ENCODE peak calls at places on chromosomes 4 and X, in five cellular contexts. One of them, this sample, is unnamed.

GRCh38 chr4:42464550-42465124 is 67.3 kb downstream of the SHISA3 start:
- DNase-seq in A549: no peak
- DNase-seq in stomach: no peak
- DNase-seq in body of pancreas: no peak
- DNase-seq in heart left ventricle: no peak
- DNase-seq in this sample: no peak

GRCh38 chr4:55117511-55117910 is 7.9 kb downstream of the KDR start:
- DNase-seq in heart left ventricle: no peak
- DNase-seq in stomach: no peak
- DNase-seq in body of pancreas: no peak
- DNase-seq in A549: no peak
- DNase-seq in this sample: no peak

GRCh38 chr4:68466185-68466584 is 18.9 kb downstream of the TMPRSS11E start:
- DNase-seq in A549: peak
- DNase-seq in heart left ventricle: no peak
- DNase-seq in stomach: no peak
- DNase-seq in body of pancreas: no peak
- DNase-seq in this sample: peak

GRCh38 chr4:183095199-183095512 is 3.9 kb upstream of the WWC2 start:
- DNase-seq in A549: no peak
- DNase-seq in body of pancreas: no peak
- DNase-seq in heart left ventricle: no peak
- DNase-seq in stomach: no peak
- DNase-seq in this sample: no peak

GRCh38 chr4:186566068-186566467 is 10.7 kb upstream of the MTNR1A start:
- DNase-seq in body of pancreas: no peak
- DNase-seq in A549: no peak
- DNase-seq in heart left ventricle: no peak
- DNase-seq in stomach: no peak
- DNase-seq in this sample: no peak

GRCh38 chrX:123959281-123960063 is 2.0 kb upstream of the STAG2 start:
- DNase-seq in body of pancreas: peak
- DNase-seq in A549: peak
- DNase-seq in stomach: peak
- DNase-seq in heart left ventricle: peak
- DNase-seq in this sample: peak

GRCh38 chr4:8861576-8862279 is 9.9 kb downstream of the HMX1 start:
- DNase-seq in heart left ventricle: no peak
- DNase-seq in stomach: no peak
- DNase-seq in body of pancreas: no peak
- DNase-seq in A549: no peak
- DNase-seq in this sample: no peak

GRCh38 chrX:65587616-65588526 is 53.3 kb upstream of the LAS1L start:
- DNase-seq in body of pancreas: peak
- DNase-seq in stomach: peak
- DNase-seq in heart left ventricle: peak
- DNase-seq in A549: peak
- DNase-seq in this sample: peak

GRCh38 chrX:103607385-103608304 is at the start of gene TCEAL3:
- DNase-seq in A549: no peak
- DNase-seq in heart left ventricle: peak
- DNase-seq in stomach: peak
- DNase-seq in body of pancreas: peak
- DNase-seq in this sample: no peak

GRCh38 chr4:78864405-78865024 is 74.7 kb downstream of the PAQR3 start:
- DNase-seq in body of pancreas: peak
- DNase-seq in heart left ventricle: no peak
- DNase-seq in A549: peak
- DNase-seq in stomach: no peak
- DNase-seq in this sample: no peak

GRCh38 chr4:152778656-152779512 is 646 bp downstream of the TIGD4 start:
- DNase-seq in A549: peak
- DNase-seq in stomach: peak
- DNase-seq in body of pancreas: no peak
- DNase-seq in heart left ventricle: peak
- DNase-seq in this sample: peak

GRCh38 chr4:22483551-22483981 is 32.3 kb downstream of the ADGRA3 start:
- DNase-seq in heart left ventricle: no peak
- DNase-seq in A549: no peak
- DNase-seq in body of pancreas: no peak
- DNase-seq in stomach: no peak
- DNase-seq in this sample: no peak

GRCh38 chrX:32744906-32745305 is 466.4 kb downstream of the DMD start:
- DNase-seq in stomach: no peak
- DNase-seq in heart left ventricle: no peak
- DNase-seq in body of pancreas: no peak
- DNase-seq in A549: no peak
- DNase-seq in this sample: no peak

DNA sequence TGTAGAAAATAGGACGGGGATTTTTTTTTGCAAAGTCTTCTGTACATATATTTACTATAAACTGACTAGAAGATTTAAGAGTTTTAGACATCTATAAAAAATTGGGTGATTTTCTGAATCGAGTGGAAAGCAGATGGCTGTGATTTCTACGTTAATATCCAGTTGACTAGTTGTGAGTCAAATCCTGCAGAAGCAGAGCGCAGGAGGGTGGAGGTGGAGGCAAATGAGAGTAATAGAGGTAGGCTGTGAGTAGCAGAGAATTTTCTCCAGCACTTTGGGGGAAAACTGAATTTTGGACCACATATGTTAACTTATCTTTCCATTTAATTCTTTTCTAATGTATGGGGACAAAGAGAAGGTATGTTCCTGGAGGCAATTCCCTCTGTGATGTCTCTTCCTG is 82.1 kb upstream of the SOX3 start:
- DNase-seq in body of pancreas: no peak
- DNase-seq in stomach: no peak
- DNase-seq in A549: no peak
- DNase-seq in heart left ventricle: no peak
- DNase-seq in this sample: no peak
- TF ChIP-seq POLR2A in body of pancreas: no peak
- TF ChIP-seq POLR2A in stomach: no peak
- TF ChIP-seq POLR2A in A549: no peak
- TF ChIP-seq POLR2A in heart left ventricle: no peak
- TF ChIP-seq POLR2A in this sample: no peak

DNA sequence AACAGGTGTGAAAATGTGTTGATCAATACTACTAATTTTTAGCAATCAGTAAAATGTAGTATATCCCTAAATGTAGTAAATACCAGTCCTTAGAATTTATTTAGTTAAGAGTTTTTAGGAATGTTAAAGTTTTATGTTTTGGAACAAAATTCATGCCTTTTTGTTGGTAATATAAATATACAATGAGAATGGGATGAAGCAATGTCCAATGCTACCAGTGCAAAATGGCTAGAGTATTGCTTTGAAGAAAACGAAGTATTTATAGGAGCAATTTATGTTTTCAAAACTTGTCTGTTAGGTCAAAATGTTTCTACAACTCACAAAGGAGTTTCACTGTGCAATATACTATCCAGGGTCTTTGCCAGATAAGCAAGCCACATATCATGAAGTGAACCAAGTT is 851.5 kb downstream of the PCDH18 start:
- DNase-seq in stomach: no peak
- DNase-seq in heart left ventricle: no peak
- DNase-seq in A549: no peak
- DNase-seq in body of pancreas: no peak
- DNase-seq in this sample: no peak
- TF ChIP-seq POLR2A in stomach: no peak
- TF ChIP-seq POLR2A in heart left ventricle: no peak
- TF ChIP-seq POLR2A in A549: no peak
- TF ChIP-seq POLR2A in body of pancreas: no peak
- TF ChIP-seq POLR2A in this sample: no peak

DNA sequence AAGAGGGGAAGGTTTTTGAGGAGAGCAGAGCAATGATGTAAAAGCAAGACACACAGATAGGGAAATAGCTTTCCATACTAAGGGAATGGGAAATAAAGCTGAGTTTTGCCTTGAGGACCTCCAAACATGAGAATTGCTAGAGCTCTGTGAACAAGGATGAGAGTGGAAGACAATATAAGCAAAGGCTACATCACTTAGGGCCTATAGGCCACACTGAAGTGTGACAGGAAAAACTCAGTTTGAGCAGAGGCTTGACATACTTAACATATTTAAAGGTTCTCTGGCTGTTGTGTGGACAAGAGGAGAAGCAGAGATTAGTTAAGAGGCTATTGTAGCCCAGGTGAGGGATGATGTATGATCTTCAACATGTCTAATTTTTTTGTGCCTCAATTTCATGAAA is 5.3 kb upstream of the SRP72 start:
- DNase-seq in heart left ventricle: no peak
- DNase-seq in A549: no peak
- DNase-seq in body of pancreas: no peak
- DNase-seq in stomach: no peak
- DNase-seq in this sample: no peak
- TF ChIP-seq POLR2A in heart left ventricle: no peak
- TF ChIP-seq POLR2A in A549: no peak
- TF ChIP-seq POLR2A in body of pancreas: no peak
- TF ChIP-seq POLR2A in stomach: no peak
- TF ChIP-seq POLR2A in this sample: no peak

GRCh38 chrX:153971632-153972367 is at the start of gene HCFC1:
- DNase-seq in stomach: peak
- DNase-seq in heart left ventricle: peak
- DNase-seq in body of pancreas: peak
- DNase-seq in A549: peak
- DNase-seq in this sample: peak
- TF ChIP-seq POLR2A in stomach: no peak
- TF ChIP-seq POLR2A in heart left ventricle: peak
- TF ChIP-seq POLR2A in body of pancreas: peak
- TF ChIP-seq POLR2A in A549: peak
- TF ChIP-seq POLR2A in this sample: peak

DNA sequence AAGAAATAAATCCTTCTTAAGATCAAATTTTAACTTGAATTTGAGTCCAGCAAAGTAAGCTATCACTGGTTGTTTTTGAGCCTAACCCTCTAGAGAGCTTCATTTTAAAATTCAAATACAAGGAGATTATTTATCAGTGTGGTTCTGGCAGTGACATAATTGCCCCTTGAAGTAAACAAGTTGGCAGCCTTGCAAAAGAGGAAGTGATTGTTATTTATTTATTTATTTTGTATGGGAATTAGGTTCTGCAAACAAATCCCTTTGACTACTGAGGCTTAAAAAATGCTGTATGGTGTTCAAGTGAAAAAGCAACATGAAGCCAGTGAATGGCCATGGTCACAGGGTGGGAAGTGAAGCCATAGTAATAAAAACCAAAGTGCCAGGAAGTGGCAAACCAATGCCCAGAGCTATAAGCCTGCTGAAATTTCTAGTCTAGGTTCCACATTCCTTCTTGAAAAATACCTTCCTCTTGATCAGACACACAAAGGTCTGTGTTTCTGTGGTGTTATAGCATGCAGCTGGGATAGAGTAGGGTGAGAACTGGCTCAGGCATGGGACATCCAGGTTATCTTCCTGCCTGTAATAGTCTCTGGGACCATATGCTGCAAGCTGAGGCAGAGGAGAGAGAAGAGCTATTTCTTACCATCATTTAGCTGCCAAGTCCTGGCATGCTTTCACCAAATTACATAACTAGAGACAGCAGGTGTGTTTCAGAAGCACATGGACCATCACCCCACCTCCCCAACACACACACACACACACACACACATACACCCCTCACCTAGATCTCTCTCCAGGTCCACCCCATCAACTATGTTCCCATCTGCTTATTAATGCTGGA is 47.1 kb upstream of the TSPAN7 start:
- DNase-seq in body of pancreas: no peak
- DNase-seq in heart left ventricle: no peak
- DNase-seq in A549: no peak
- DNase-seq in stomach: no peak
- DNase-seq in this sample: no peak
- TF ChIP-seq POLR2A in body of pancreas: no peak
- TF ChIP-seq POLR2A in heart left ventricle: no peak
- TF ChIP-seq POLR2A in A549: no peak
- TF ChIP-seq POLR2A in stomach: no peak
- TF ChIP-seq POLR2A in this sample: no peak

DNA sequence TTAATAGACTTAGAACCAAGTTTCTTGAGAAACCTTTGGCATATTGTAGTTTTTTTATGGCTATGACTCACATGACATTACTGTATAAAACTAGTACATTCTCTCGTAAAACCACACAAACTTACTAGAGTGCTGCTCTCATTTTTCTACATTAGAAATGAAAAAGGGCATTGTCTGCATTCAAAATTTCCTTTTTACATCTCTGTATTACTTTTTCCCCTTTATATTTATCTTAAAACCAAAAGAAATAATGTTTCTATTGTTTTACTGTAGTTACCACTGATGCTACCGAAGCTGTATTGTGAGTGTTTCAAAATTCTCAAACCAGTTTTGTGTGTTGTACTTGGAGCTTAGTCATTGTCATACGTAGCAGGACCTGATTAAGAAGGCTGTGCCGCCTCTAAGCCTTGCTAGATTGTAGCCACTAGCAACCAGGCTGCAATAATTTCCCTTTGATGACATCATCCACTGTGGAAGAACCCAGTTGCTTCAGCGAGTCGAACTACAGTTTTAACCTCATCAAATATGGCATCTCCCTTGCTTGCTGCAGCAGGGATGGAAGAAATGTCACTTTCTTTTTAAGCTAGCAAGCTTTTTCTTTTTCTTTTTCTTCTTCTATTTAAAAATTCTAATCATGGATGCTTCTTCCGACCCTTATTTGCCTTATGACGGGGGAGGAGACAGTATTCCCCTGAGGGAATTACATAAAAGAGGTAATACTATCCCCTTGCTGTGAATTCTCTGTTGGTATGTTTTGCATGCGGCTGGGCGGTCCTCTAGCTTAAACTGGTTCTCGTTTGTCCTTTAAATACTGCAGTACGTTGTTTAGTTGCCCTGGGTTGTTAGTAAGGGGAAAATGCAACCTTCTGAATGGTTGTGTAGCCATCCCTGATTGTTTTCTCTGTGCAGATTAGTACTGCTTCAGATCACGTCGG is 39.6 kb downstream of the CLCN3 start:
- DNase-seq in body of pancreas: peak
- DNase-seq in A549: peak
- DNase-seq in heart left ventricle: peak
- DNase-seq in stomach: peak
- DNase-seq in this sample: peak
- TF ChIP-seq POLR2A in body of pancreas: peak
- TF ChIP-seq POLR2A in A549: no peak
- TF ChIP-seq POLR2A in heart left ventricle: peak
- TF ChIP-seq POLR2A in stomach: no peak
- TF ChIP-seq POLR2A in this sample: no peak

DNA sequence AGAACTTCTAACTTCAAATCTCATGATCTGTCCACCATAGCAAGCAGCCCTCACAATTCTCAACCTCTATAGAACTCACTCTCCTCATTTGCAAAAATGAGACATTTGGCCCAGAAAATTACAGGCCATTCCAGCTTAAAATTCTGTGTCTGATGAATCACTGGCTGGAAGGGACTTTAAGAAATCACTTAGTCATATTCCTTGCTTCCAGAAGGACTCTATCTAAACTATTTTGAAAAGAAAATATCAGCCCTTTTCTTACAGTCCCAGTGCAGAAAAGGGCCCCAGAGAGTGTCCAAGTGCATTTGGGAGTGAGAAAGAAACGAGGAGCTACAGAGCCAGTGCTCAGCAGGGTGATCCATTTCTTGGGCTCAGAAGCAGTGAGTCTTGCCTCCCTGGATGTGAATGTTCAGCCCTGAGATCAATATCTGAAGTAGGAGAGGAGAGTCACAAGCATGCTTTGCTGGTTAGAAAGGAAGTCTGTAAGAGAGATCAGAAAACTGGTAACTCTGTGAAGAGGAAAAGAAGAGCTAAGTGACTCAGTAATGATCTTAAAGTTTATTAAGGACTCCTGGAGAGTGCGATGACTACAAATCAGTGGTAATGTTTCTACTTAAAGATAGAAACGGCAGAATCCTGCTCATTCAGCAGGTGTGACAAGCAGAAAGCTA is 139.8 kb downstream of the PALLD start:
- DNase-seq in A549: no peak
- DNase-seq in heart left ventricle: no peak
- DNase-seq in body of pancreas: no peak
- DNase-seq in stomach: no peak
- DNase-seq in this sample: no peak
- TF ChIP-seq POLR2A in A549: no peak
- TF ChIP-seq POLR2A in heart left ventricle: no peak
- TF ChIP-seq POLR2A in body of pancreas: no peak
- TF ChIP-seq POLR2A in stomach: no peak
- TF ChIP-seq POLR2A in this sample: no peak

This sample was measured in H54.